ENCODE peak calls at places on chromosomes 4 and X, in six cellular contexts. U is ovary; P is heart left ventricle; O is tibial artery; K is CD8-positive, alpha-beta memory T cell; X is cardiac muscle cell. J is an unnamed sample.

GRCh38 chr4:113810906-113811305 is 49.4 kb upstream of the CAMK2D start:
- DNase-seq in U (no peak), P (no peak), O (no peak), K (no peak), X (peak; percentile 76), J (no peak)

GRCh38 chr4:118865091-118865708 is 23.5 kb upstream of the SYNPO2 start:
- DNase-seq in U (no peak), P (peak; percentile 27), O (no peak), K (peak; percentile 11), X (peak; percentile 68), J (peak; percentile 79)

GRCh38 chrX:27254663-27255062 is 208.5 kb downstream of the PPP4R3C start:
- DNase-seq in U (no peak), P (no peak), O (no peak), K (no peak), X (no peak), J (no peak)

GRCh38 chr4:142960134-142960533 is 114.0 kb upstream of the INPP4B start:
- DNase-seq in U (no peak), P (no peak), O (no peak), K (no peak), X (peak; percentile 25), J (peak; percentile 28)

GRCh38 chrX:45070116-45071007 is 130.3 kb downstream of the DIPK2B start:
- DNase-seq in U (no peak), P (no peak), O (peak; percentile 21), K (peak; percentile 23), X (peak; percentile 69), J (peak; percentile 44)

GRCh38 chr4:102390438-102390837 is 45.2 kb upstream of the SLC39A8 start:
- DNase-seq in U (no peak), P (no peak), O (no peak), K (no peak), X (peak; percentile 45), J (peak; percentile 98)

GRCh38 chr4:68865760-68866159 is 50.0 kb downstream of the UGT2B10 start:
- DNase-seq in U (no peak), P (no peak), O (no peak), K (no peak), X (no peak), J (no peak)

GRCh38 chrX:50436797-50437196 is 33.8 kb downstream of the DGKK start:
- DNase-seq in U (no peak), P (no peak), O (no peak), K (no peak), X (no peak), J (no peak)

GRCh38 chrX:45758319-45758718 is 557.6 kb upstream of the DIPK2B start:
- DNase-seq in U (no peak), P (no peak), O (no peak), K (peak; percentile 47), X (peak; percentile 86), J (peak; percentile 74)

GRCh38 chrX:56107320-56107719 is 124.8 kb upstream of the KLF8 start:
- DNase-seq in U (no peak), P (no peak), O (no peak), K (no peak), X (no peak), J (no peak)

GRCh38 chr4:111400736-111401135 is 744.5 kb upstream of the FAM241A start:
- DNase-seq in U (no peak), P (peak; percentile 42), O (no peak), K (no peak), X (peak; percentile 62), J (peak; percentile 7)

GRCh38 chr4:41661447-41662076 is 87.0 kb downstream of the PHOX2B start:
- DNase-seq in U (peak; percentile 31), P (peak; percentile 51), O (peak; percentile 67), K (no peak), X (peak; percentile 70), J (peak; percentile 33)

GRCh38 chr4:53240573-53240972 is 125.3 kb downstream of the SCFD2 start:
- DNase-seq in U (no peak), P (no peak), O (no peak), K (no peak), X (no peak), J (no peak)

GRCh38 chr4:17072483-17072882 is 174.0 kb upstream of the LDB2 start:
- DNase-seq in U (no peak), P (peak; percentile 9), O (no peak), K (no peak), X (peak; percentile 70), J (no peak)

GRCh38 chr4:40204507-40205258 is 7.9 kb downstream of the RHOH start:
- DNase-seq in U (no peak), P (no peak), O (no peak), K (no peak), X (no peak), J (no peak)
- H3K4me3 ChIP-seq in U (no peak overlapping the region), P (no peak overlapping the region), O (no peak overlapping the region), K (peak overlapping the region; percentile 49), X (no peak overlapping the region), J (no peak overlapping the region)

GRCh38 chr4:120266602-120267001 is 200.0 kb upstream of the MAD2L1 start:
- DNase-seq in U (no peak), P (no peak), O (no peak), K (no peak), X (no peak), J (peak; percentile 83)

GRCh38 chr4:120263623-120264022 is 197.0 kb upstream of the MAD2L1 start:
- DNase-seq in U (no peak), P (no peak), O (no peak), K (no peak), X (no peak), J (no peak)

DNA sequence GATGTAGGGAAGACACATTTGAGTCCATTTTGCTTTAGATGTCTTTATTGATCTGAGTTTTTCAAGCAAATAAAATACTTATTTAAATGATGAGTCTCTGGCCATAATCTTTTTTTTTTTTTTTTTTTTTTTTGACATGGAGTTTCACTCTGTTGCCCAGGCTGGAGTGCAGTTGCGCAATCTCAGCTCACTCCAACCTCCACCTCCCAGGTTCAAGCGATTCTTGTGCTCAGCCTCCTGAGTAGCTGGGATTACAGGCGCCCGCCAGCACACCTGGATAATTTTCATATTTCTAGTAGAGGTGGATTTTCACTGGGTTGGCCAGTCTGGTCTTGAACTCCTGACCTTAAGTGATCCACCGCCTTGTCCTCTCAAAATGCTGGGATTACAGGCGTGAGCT is 194.5 kb upstream of the MAD2L1 start:
- DNase-seq in U (no peak), P (no peak), O (no peak), K (no peak), X (no peak), J (no peak)
- H3K4me3 ChIP-seq in U (no peak overlapping the region), P (no peak overlapping the region), O (no peak overlapping the region), K (no peak overlapping the region), X (no peak overlapping the region), J (no peak overlapping the region)

DNA sequence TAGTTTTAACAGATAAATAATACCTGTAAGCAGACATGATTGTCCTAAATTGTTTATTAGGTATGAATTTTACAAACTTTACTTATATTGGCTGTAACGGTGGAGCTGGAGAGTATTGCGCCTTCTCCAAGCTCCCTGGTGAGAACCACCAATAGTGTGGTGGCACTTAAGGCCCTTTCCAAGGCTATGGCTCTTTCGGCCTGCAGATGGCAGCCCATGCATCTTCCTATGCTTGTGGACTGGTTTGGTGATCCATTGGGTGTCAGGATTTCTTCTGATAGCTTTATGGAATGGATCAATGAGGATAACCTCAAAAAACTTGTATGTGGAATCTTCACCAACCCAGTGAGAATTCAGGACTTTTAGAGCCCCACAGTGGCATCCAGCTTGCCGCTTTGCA is 7.8 kb downstream of the LARP1B start:
- DNase-seq in U (no peak), P (no peak), O (no peak), K (no peak), X (peak; percentile 39), J (peak; percentile 30)
- H3K4me3 ChIP-seq in U (no peak overlapping the region), P (no peak overlapping the region), O (no peak overlapping the region), K (no peak overlapping the region), X (no peak overlapping the region), J (no peak overlapping the region)

DNA sequence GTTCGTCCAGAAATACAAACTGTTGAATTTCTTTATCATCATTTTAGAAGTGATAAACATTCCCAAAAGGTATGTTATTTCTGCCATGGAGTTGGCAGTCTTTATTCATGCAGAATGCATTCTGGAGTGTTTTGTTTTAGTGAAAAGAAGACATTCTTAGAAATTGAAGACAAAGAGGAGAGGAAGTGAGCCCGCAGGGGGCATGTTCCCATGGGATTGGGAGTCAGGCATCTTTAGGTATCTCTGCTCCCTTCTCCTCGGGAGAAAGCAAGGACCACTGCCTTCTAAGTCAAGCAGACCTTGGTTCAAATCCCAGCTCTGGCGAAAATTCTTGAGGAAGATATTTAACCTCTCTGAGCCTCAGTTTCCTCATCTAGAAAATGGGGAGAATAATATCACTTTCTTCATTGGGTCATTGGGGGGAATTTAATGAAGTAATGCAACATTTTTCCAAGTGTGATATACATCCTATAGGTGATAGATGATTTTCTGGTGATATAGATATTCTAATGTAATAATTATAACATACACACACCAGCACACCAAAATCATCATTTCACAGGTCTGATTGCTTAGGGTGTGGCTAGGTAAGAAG is 26.5 kb upstream of the CHRNA9 start:
- DNase-seq in U (no peak), P (no peak), O (no peak), K (no peak), X (no peak), J (no peak)
- H3K4me3 ChIP-seq in U (no peak overlapping the region), P (no peak overlapping the region), O (no peak overlapping the region), K (peak overlapping the region; percentile 46), X (no peak overlapping the region), J (no peak overlapping the region)

DNA sequence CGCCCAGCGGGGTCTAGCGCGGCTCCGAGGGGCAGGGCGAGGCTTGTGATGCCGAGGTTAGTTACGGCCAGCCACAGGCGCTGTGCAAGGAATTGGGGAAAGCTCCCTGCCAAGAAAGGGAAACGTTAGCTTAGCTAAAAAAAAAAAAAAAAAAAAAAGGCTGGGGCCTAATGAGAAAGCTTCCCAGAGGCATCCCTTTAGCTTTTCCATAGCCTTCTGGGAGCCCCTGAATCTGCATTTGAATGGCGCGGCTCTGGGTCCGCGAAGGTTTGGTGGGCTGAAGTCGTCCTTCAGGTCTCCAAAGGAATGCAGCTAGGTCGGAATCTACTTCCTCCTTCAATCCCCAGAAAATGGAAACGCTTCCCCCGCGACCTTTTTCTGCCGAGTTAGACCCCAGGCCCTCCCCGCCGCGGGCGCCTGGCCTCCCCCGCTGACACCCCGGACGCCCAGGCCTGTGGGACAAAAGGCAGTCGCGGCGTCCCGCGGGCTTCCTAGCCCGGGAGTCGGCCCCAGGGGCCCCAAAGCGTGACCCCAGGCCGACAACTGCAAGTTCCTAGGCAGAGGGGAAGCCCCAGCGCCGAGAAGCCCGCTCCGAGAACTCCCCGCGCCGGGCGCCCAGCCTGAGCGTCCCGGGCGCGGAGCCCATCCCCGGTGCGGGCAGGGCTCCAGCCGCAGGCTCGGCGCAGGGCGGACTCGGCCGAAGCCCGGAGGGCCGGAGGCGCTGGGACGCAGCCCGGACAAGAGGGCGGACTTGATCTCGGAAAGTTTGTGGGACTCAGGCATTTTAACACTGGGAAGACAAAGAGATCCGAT is 598 bp upstream of the FAT1 start:
- DNase-seq in U (peak; percentile 55), P (peak; percentile 57), O (peak; percentile 42), K (no peak), X (peak; percentile 81), J (no peak)
- H3K4me3 ChIP-seq in U (peak overlapping the region; percentile 82), P (peak overlapping the region; percentile 83), O (peak overlapping the region; percentile 91), K (no peak overlapping the region), X (peak overlapping the region; percentile 75), J (peak overlapping the region; percentile 61)

DNA sequence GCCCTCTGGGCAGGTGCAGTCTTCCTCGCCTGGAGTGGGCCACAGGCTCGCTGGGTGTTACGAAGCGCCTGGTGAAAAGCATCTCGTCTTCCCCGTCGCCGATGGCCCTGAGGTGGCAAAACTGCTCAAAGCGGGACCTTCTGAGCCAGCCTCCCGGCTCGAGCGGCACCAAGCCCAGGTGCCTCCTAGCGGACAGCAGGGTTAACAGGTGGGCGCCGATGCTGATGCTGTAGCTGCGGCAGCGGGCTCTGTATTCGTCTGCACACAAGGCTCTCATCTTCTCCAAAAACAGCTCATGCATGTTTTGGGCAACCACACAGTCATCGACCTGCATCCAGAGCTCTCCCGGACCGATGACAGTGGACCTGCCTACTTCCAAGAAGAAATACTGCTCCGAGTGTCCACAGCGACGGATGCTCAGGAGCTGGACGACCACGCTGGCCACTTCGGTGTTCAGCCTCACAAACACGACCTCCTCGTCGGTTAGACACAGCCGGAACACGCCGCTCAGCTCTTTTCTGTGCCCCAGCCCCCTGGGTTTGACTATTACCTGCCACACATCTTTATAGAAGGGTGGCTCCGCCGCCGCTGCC is 1.2 kb downstream of the IRS4 start:
- DNase-seq in U (peak; percentile 9), P (no peak), O (no peak), K (no peak), X (no peak), J (peak; percentile 1)
- H3K4me3 ChIP-seq in U (peak overlapping the region; percentile 45), P (no peak overlapping the region), O (peak overlapping the region; percentile 45), K (no peak overlapping the region), X (peak overlapping the region; percentile 53), J (no peak overlapping the region)